ENCODE peak calls at places on chromosomes 13 and 19, in seven cellular contexts. One of them, this sample, is unnamed.
A peak's percentile ranks its signal among the peaks of the same experiment; 100 is the strongest.

GRCh38 chr13:110183925-110184324 is 123.0 kb downstream of the COL4A1 start:
- DNase-seq in astrocyte: no peak
- DNase-seq in GM12878: no peak
- DNase-seq in AG10803: peak; percentile 25
- DNase-seq in AG04449: no peak
- DNase-seq in cardiac fibroblast: no peak
- DNase-seq in kidney epithelial cell: no peak
- DNase-seq in this sample: no peak

GRCh38 chr13:27408074-27408473 is 16.3 kb upstream of the GTF3A start:
- DNase-seq in astrocyte: no peak
- DNase-seq in GM12878: no peak
- DNase-seq in AG10803: no peak
- DNase-seq in AG04449: no peak
- DNase-seq in cardiac fibroblast: no peak
- DNase-seq in kidney epithelial cell: no peak
- DNase-seq in this sample: no peak

GRCh38 chr19:17946965-17947784 is 14.4 kb downstream of the CCDC124 start:
- DNase-seq in astrocyte: no peak
- DNase-seq in GM12878: no peak
- DNase-seq in AG10803: no peak
- DNase-seq in AG04449: no peak
- DNase-seq in cardiac fibroblast: no peak
- DNase-seq in kidney epithelial cell: no peak
- DNase-seq in this sample: no peak

GRCh38 chr13:46896346-46897138 is at the start of gene HTR2A:
- DNase-seq in astrocyte: no peak
- DNase-seq in GM12878: no peak
- DNase-seq in AG10803: peak; percentile 46
- DNase-seq in AG04449: no peak
- DNase-seq in cardiac fibroblast: peak; percentile 55
- DNase-seq in kidney epithelial cell: peak; percentile 4
- DNase-seq in this sample: no peak

GRCh38 chr19:10625003-10625761 is at the start of gene SLC44A2:
- DNase-seq in astrocyte: peak; percentile 6
- DNase-seq in GM12878: no peak
- DNase-seq in AG10803: peak; percentile 54
- DNase-seq in AG04449: no peak
- DNase-seq in cardiac fibroblast: peak; percentile 74
- DNase-seq in kidney epithelial cell: no peak
- DNase-seq in this sample: no peak

GRCh38 chr19:47609885-47610545 is 1.1 kb downstream of the BICRA start:
- DNase-seq in astrocyte: peak; percentile 16
- DNase-seq in GM12878: no peak
- DNase-seq in AG10803: peak; percentile 48
- DNase-seq in AG04449: no peak
- DNase-seq in cardiac fibroblast: peak; percentile 57
- DNase-seq in kidney epithelial cell: no peak
- DNase-seq in this sample: no peak

GRCh38 chr13:21637296-21637695 is 33.3 kb upstream of the MICU2 start:
- DNase-seq in astrocyte: peak; percentile 68
- DNase-seq in GM12878: no peak
- DNase-seq in AG10803: no peak
- DNase-seq in AG04449: no peak
- DNase-seq in cardiac fibroblast: peak; percentile 13
- DNase-seq in kidney epithelial cell: peak; percentile 69
- DNase-seq in this sample: no peak

GRCh38 chr19:39968789-39969188 is 2.2 kb upstream of the PSMC4 start:
- DNase-seq in astrocyte: no peak
- DNase-seq in GM12878: no peak
- DNase-seq in AG10803: no peak
- DNase-seq in AG04449: no peak
- DNase-seq in cardiac fibroblast: no peak
- DNase-seq in kidney epithelial cell: no peak
- DNase-seq in this sample: no peak

GRCh38 chr13:24071016-24071415 is 89.5 kb upstream of the SPATA13 start:
- DNase-seq in astrocyte: no peak
- DNase-seq in GM12878: no peak
- DNase-seq in AG10803: no peak
- DNase-seq in AG04449: no peak
- DNase-seq in cardiac fibroblast: no peak
- DNase-seq in kidney epithelial cell: no peak
- DNase-seq in this sample: no peak

GRCh38 chr19:18416778-18417249 is 2.4 kb upstream of the SSBP4 start:
- DNase-seq in astrocyte: peak; percentile 70
- DNase-seq in GM12878: no peak
- DNase-seq in AG10803: peak; percentile 88
- DNase-seq in AG04449: no peak
- DNase-seq in cardiac fibroblast: peak; percentile 96
- DNase-seq in kidney epithelial cell: no peak
- DNase-seq in this sample: peak; percentile 43

GRCh38 chr13:66171821-66172220 is 1058.3 kb downstream of the PCDH9 start:
- DNase-seq in astrocyte: no peak
- DNase-seq in GM12878: no peak
- DNase-seq in AG10803: no peak
- DNase-seq in AG04449: no peak
- DNase-seq in cardiac fibroblast: no peak
- DNase-seq in kidney epithelial cell: no peak
- DNase-seq in this sample: no peak

GRCh38 chr19:46216612-46217011 is 12.9 kb upstream of the IGFL1 start:
- DNase-seq in astrocyte: no peak
- DNase-seq in GM12878: no peak
- DNase-seq in AG10803: no peak
- DNase-seq in AG04449: no peak
- DNase-seq in cardiac fibroblast: no peak
- DNase-seq in kidney epithelial cell: no peak
- DNase-seq in this sample: no peak

GRCh38 chr13:110445183-110445582 is 116.3 kb downstream of the RAB20 start:
- DNase-seq in astrocyte: peak; percentile 59
- DNase-seq in GM12878: no peak
- DNase-seq in AG10803: peak; percentile 55
- DNase-seq in AG04449: no peak
- DNase-seq in cardiac fibroblast: no peak
- DNase-seq in kidney epithelial cell: no peak
- DNase-seq in this sample: peak; percentile 64

GRCh38 chr19:33687761-33688656 is 66.3 kb downstream of the CHST8 start:
- DNase-seq in astrocyte: no peak
- DNase-seq in GM12878: no peak
- DNase-seq in AG10803: no peak
- DNase-seq in AG04449: no peak
- DNase-seq in cardiac fibroblast: no peak
- DNase-seq in kidney epithelial cell: no peak
- DNase-seq in this sample: no peak

GRCh38 chr13:86856996-86857395 is 814.2 kb upstream of the SLITRK5 start:
- DNase-seq in astrocyte: peak; percentile 39
- DNase-seq in GM12878: no peak
- DNase-seq in AG10803: no peak
- DNase-seq in AG04449: no peak
- DNase-seq in cardiac fibroblast: no peak
- DNase-seq in kidney epithelial cell: peak; percentile 41
- DNase-seq in this sample: peak; percentile 26

DNA sequence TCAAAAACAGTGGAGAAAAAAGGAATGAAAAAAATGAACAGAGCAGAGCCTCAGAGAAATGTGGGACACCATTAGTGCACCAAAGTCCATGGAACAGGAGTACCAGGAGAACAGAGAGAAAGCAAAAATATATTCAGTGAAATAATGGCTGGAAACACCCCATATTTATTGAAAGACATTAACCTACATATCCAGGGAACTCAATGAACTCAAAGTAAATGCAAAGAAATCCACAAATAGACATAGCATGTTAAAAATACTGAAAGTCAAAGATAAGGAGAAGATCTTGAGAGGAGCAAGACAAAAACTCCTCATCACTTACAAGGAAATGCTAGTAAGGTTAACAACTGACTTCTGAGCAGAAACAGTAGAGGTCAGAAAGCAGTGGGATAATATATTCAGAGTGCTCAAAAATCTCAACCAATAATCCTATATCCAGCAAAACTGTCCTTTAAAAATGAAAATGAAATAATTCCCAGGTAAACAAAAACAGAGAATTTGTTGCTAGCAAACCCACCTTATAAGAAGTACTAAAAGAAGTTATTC is 35.6 kb downstream of the METTL21C start:
- DNase-seq in astrocyte: no peak
- DNase-seq in GM12878: no peak
- DNase-seq in AG10803: no peak
- DNase-seq in AG04449: no peak
- DNase-seq in cardiac fibroblast: no peak
- DNase-seq in kidney epithelial cell: no peak
- DNase-seq in this sample: no peak
- H3K4me3 ChIP-seq in astrocyte: no peak overlapping the region
- H3K4me3 ChIP-seq in GM12878: no peak overlapping the region
- H3K4me3 ChIP-seq in AG10803: no peak overlapping the region
- H3K4me3 ChIP-seq in AG04449: no peak overlapping the region
- H3K4me3 ChIP-seq in cardiac fibroblast: no peak overlapping the region
- H3K4me3 ChIP-seq in kidney epithelial cell: no peak overlapping the region
- H3K4me3 ChIP-seq in this sample: no peak overlapping the region

GRCh38 chr19:1567848-1568227 is 287 bp downstream of the MEX3D start:
- DNase-seq in astrocyte: no peak
- DNase-seq in GM12878: no peak
- DNase-seq in AG10803: no peak
- DNase-seq in AG04449: no peak
- DNase-seq in cardiac fibroblast: no peak
- DNase-seq in kidney epithelial cell: no peak
- DNase-seq in this sample: no peak
- H3K4me3 ChIP-seq in astrocyte: no peak overlapping the region
- H3K4me3 ChIP-seq in GM12878: no peak overlapping the region
- H3K4me3 ChIP-seq in AG10803: peak overlapping the region; percentile 76
- H3K4me3 ChIP-seq in AG04449: peak overlapping the region; percentile 78
- H3K4me3 ChIP-seq in cardiac fibroblast: no peak overlapping the region
- H3K4me3 ChIP-seq in kidney epithelial cell: peak overlapping the region; percentile 93
- H3K4me3 ChIP-seq in this sample: peak overlapping the region; percentile 69

GRCh38 chr13:73222627-73223026 is 163.8 kb downstream of the KLF5 start:
- DNase-seq in astrocyte: no peak
- DNase-seq in GM12878: no peak
- DNase-seq in AG10803: no peak
- DNase-seq in AG04449: no peak
- DNase-seq in cardiac fibroblast: no peak
- DNase-seq in kidney epithelial cell: no peak
- DNase-seq in this sample: no peak

GRCh38 chr13:73220966-73221720 is 162.3 kb downstream of the KLF5 start:
- DNase-seq in astrocyte: no peak
- DNase-seq in GM12878: no peak
- DNase-seq in AG10803: no peak
- DNase-seq in AG04449: no peak
- DNase-seq in cardiac fibroblast: no peak
- DNase-seq in kidney epithelial cell: no peak
- DNase-seq in this sample: no peak

GRCh38 chr13:73215807-73216206 is 157.0 kb downstream of the KLF5 start:
- DNase-seq in astrocyte: peak; percentile 87
- DNase-seq in GM12878: no peak
- DNase-seq in AG10803: peak; percentile 92
- DNase-seq in AG04449: peak; percentile 74
- DNase-seq in cardiac fibroblast: no peak
- DNase-seq in kidney epithelial cell: peak; percentile 52
- DNase-seq in this sample: no peak

GRCh38 chr13:73216381-73216831 is 157.6 kb downstream of the KLF5 start:
- DNase-seq in astrocyte: peak; percentile 69
- DNase-seq in GM12878: no peak
- DNase-seq in AG10803: peak; percentile 96
- DNase-seq in AG04449: peak; percentile 86
- DNase-seq in cardiac fibroblast: no peak
- DNase-seq in kidney epithelial cell: no peak
- DNase-seq in this sample: no peak

GRCh38 chr13:73218181-73218580 is 159.4 kb downstream of the KLF5 start:
- DNase-seq in astrocyte: no peak
- DNase-seq in GM12878: no peak
- DNase-seq in AG10803: no peak
- DNase-seq in AG04449: no peak
- DNase-seq in cardiac fibroblast: no peak
- DNase-seq in kidney epithelial cell: no peak
- DNase-seq in this sample: no peak
- H3K4me3 ChIP-seq in astrocyte: no peak overlapping the region
- H3K4me3 ChIP-seq in GM12878: no peak overlapping the region
- H3K4me3 ChIP-seq in AG10803: no peak overlapping the region
- H3K4me3 ChIP-seq in AG04449: no peak overlapping the region
- H3K4me3 ChIP-seq in cardiac fibroblast: no peak overlapping the region
- H3K4me3 ChIP-seq in kidney epithelial cell: no peak overlapping the region
- H3K4me3 ChIP-seq in this sample: no peak overlapping the region

GRCh38 chr19:43799502-43800142 is 2.6 kb downstream of the LYPD5 start:
- DNase-seq in astrocyte: no peak
- DNase-seq in GM12878: no peak
- DNase-seq in AG10803: no peak
- DNase-seq in AG04449: no peak
- DNase-seq in cardiac fibroblast: no peak
- DNase-seq in kidney epithelial cell: no peak
- DNase-seq in this sample: no peak
- H3K4me3 ChIP-seq in astrocyte: no peak overlapping the region
- H3K4me3 ChIP-seq in GM12878: no peak overlapping the region
- H3K4me3 ChIP-seq in AG10803: no peak overlapping the region
- H3K4me3 ChIP-seq in AG04449: no peak overlapping the region
- H3K4me3 ChIP-seq in cardiac fibroblast: no peak overlapping the region
- H3K4me3 ChIP-seq in kidney epithelial cell: no peak overlapping the region
- H3K4me3 ChIP-seq in this sample: no peak overlapping the region

GRCh38 chr19:35154535-35155406 is at the start of gene FXYD5:
- DNase-seq in astrocyte: peak; percentile 70
- DNase-seq in GM12878: no peak
- DNase-seq in AG10803: peak; percentile 76
- DNase-seq in AG04449: peak; percentile 29
- DNase-seq in cardiac fibroblast: peak; percentile 86
- DNase-seq in kidney epithelial cell: no peak
- DNase-seq in this sample: peak; percentile 47

GRCh38 chr19:35155441-35155840 is 906 bp downstream of the FXYD5 start:
- DNase-seq in astrocyte: no peak
- DNase-seq in GM12878: no peak
- DNase-seq in AG10803: no peak
- DNase-seq in AG04449: no peak
- DNase-seq in cardiac fibroblast: no peak
- DNase-seq in kidney epithelial cell: no peak
- DNase-seq in this sample: no peak

GRCh38 chr19:35155981-35156672 is 1.6 kb downstream of the FXYD5 start:
- DNase-seq in astrocyte: no peak
- DNase-seq in GM12878: no peak
- DNase-seq in AG10803: no peak
- DNase-seq in AG04449: no peak
- DNase-seq in cardiac fibroblast: no peak
- DNase-seq in kidney epithelial cell: no peak
- DNase-seq in this sample: no peak

GRCh38 chr19:35157431-35157830 is 2.9 kb downstream of the FXYD5 start:
- DNase-seq in astrocyte: no peak
- DNase-seq in GM12878: no peak
- DNase-seq in AG10803: no peak
- DNase-seq in AG04449: no peak
- DNase-seq in cardiac fibroblast: no peak
- DNase-seq in kidney epithelial cell: no peak
- DNase-seq in this sample: no peak

DNA sequence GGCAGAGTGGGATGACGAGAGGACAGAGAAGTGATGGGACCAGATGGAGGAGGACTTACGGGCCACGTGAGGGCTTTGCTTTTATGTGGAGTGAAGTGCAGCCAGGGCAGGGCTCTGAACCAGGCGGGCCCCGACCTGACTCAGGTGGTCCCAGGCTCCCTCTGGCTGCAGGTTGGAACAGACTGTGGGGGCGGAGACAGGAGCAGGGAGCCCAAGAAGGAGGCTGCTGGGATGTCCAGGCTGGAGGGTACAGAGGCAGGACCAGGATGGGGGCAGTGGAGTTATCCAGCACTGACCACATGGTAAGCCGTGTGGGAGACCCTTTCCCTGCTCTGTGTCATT is 2.1 kb downstream of the FXYD5 start:
- DNase-seq in astrocyte: no peak
- DNase-seq in GM12878: no peak
- DNase-seq in AG10803: no peak
- DNase-seq in AG04449: no peak
- DNase-seq in cardiac fibroblast: no peak
- DNase-seq in kidney epithelial cell: no peak
- DNase-seq in this sample: no peak
- H3K4me3 ChIP-seq in astrocyte: no peak overlapping the region
- H3K4me3 ChIP-seq in GM12878: no peak overlapping the region
- H3K4me3 ChIP-seq in AG10803: no peak overlapping the region
- H3K4me3 ChIP-seq in AG04449: no peak overlapping the region
- H3K4me3 ChIP-seq in cardiac fibroblast: no peak overlapping the region
- H3K4me3 ChIP-seq in kidney epithelial cell: no peak overlapping the region
- H3K4me3 ChIP-seq in this sample: no peak overlapping the region

GRCh38 chr13:47904239-47904638 is 96.8 kb downstream of the SUCLA2 start:
- DNase-seq in astrocyte: no peak
- DNase-seq in GM12878: no peak
- DNase-seq in AG10803: no peak
- DNase-seq in AG04449: no peak
- DNase-seq in cardiac fibroblast: no peak
- DNase-seq in kidney epithelial cell: no peak
- DNase-seq in this sample: no peak
- H3K4me3 ChIP-seq in astrocyte: no peak overlapping the region
- H3K4me3 ChIP-seq in GM12878: no peak overlapping the region
- H3K4me3 ChIP-seq in AG10803: peak overlapping the region; percentile 16
- H3K4me3 ChIP-seq in AG04449: no peak overlapping the region
- H3K4me3 ChIP-seq in cardiac fibroblast: no peak overlapping the region
- H3K4me3 ChIP-seq in kidney epithelial cell: no peak overlapping the region
- H3K4me3 ChIP-seq in this sample: no peak overlapping the region

This sample was measured in skeletal muscle cell.